ENCODE peak calls at places on chromosomes 12 and 14, in seven cellular contexts. One of them, this sample, is unnamed. For H3K9me3, the result is how much of the 10 kb centered on the place peaks cover.

GRCh38 chr14:55867726-55868125 is 250.5 kb upstream of the PELI2 start:
- DNase-seq in Panc1: no peak
- DNase-seq in uterus: no peak
- DNase-seq in mammary epithelial cell: no peak
- DNase-seq in heart right ventricle: no peak
- DNase-seq in A549: no peak
- DNase-seq in aorta: no peak
- DNase-seq in this sample: peak

GRCh38 chr12:113185180-113186032 is at the start of the genes DDX54 and RITA1:
- DNase-seq in Panc1: no peak
- DNase-seq in uterus: peak
- DNase-seq in mammary epithelial cell: peak
- DNase-seq in heart right ventricle: peak
- DNase-seq in A549: peak
- DNase-seq in aorta: peak
- DNase-seq in this sample: peak

GRCh38 chr12:93351726-93352125 is 26.0 kb upstream of the NUDT4 start:
- DNase-seq in Panc1: no peak
- DNase-seq in uterus: no peak
- DNase-seq in mammary epithelial cell: no peak
- DNase-seq in heart right ventricle: no peak
- DNase-seq in A549: no peak
- DNase-seq in aorta: no peak
- DNase-seq in this sample: no peak

GRCh38 chr14:53836546-53836945 is 120.1 kb downstream of the BMP4 start:
- DNase-seq in Panc1: no peak
- DNase-seq in uterus: no peak
- DNase-seq in mammary epithelial cell: no peak
- DNase-seq in heart right ventricle: no peak
- DNase-seq in A549: no peak
- DNase-seq in aorta: no peak
- DNase-seq in this sample: no peak

GRCh38 chr14:101707863-101708620 is 53.5 kb upstream of the PPP2R5C start:
- DNase-seq in Panc1: no peak
- DNase-seq in uterus: no peak
- DNase-seq in mammary epithelial cell: no peak
- DNase-seq in heart right ventricle: no peak
- DNase-seq in A549: no peak
- DNase-seq in aorta: peak
- DNase-seq in this sample: no peak

GRCh38 chr14:56153271-56153670 is 35.1 kb downstream of the PELI2 start:
- DNase-seq in Panc1: no peak
- DNase-seq in uterus: no peak
- DNase-seq in mammary epithelial cell: no peak
- DNase-seq in heart right ventricle: no peak
- DNase-seq in A549: no peak
- DNase-seq in aorta: no peak
- DNase-seq in this sample: no peak

GRCh38 chr12:121237415-121237814 is 27.5 kb downstream of the P2RX4 start:
- DNase-seq in Panc1: no peak
- DNase-seq in uterus: no peak
- DNase-seq in mammary epithelial cell: no peak
- DNase-seq in heart right ventricle: no peak
- DNase-seq in A549: no peak
- DNase-seq in aorta: no peak
- DNase-seq in this sample: no peak

GRCh38 chr12:69648476-69648875 is 37.8 kb upstream of the LRRC10 start:
- DNase-seq in Panc1: no peak
- DNase-seq in uterus: no peak
- DNase-seq in mammary epithelial cell: peak
- DNase-seq in heart right ventricle: no peak
- DNase-seq in A549: no peak
- DNase-seq in aorta: no peak
- DNase-seq in this sample: peak

GRCh38 chr12:22856120-22856699 is 231.2 kb downstream of the ETNK1 start:
- DNase-seq in Panc1: peak
- DNase-seq in uterus: no peak
- DNase-seq in mammary epithelial cell: peak
- DNase-seq in heart right ventricle: no peak
- DNase-seq in A549: peak
- DNase-seq in aorta: no peak
- DNase-seq in this sample: no peak

GRCh38 chr14:55332654-55333570 is 61.7 kb downstream of the FBXO34 start:
- DNase-seq in Panc1: no peak
- DNase-seq in uterus: no peak
- DNase-seq in mammary epithelial cell: no peak
- DNase-seq in heart right ventricle: no peak
- DNase-seq in A549: no peak
- DNase-seq in aorta: no peak
- DNase-seq in this sample: no peak

GRCh38 chr14:58969951-58970751 is 218.3 kb upstream of the DAAM1 start:
- DNase-seq in Panc1: no peak
- DNase-seq in uterus: no peak
- DNase-seq in mammary epithelial cell: no peak
- DNase-seq in heart right ventricle: no peak
- DNase-seq in A549: no peak
- DNase-seq in aorta: no peak
- DNase-seq in this sample: peak

GRCh38 chr14:64294672-64295413 is 672 bp upstream of the ESR2 start:
- DNase-seq in Panc1: peak
- DNase-seq in uterus: peak
- DNase-seq in mammary epithelial cell: peak
- DNase-seq in heart right ventricle: peak
- DNase-seq in A549: peak
- DNase-seq in aorta: peak
- DNase-seq in this sample: peak

GRCh38 chr14:90017371-90017770 is 44.4 kb upstream of the KCNK13 start:
- DNase-seq in Panc1: no peak
- DNase-seq in uterus: no peak
- DNase-seq in mammary epithelial cell: no peak
- DNase-seq in heart right ventricle: no peak
- DNase-seq in A549: no peak
- DNase-seq in aorta: no peak
- DNase-seq in this sample: no peak
- H3K9me3 ChIP-seq in Panc1: under half
- H3K9me3 ChIP-seq in uterus: under half
- H3K9me3 ChIP-seq in mammary epithelial cell: under half
- H3K9me3 ChIP-seq in heart right ventricle: under half
- H3K9me3 ChIP-seq in A549: under half
- H3K9me3 ChIP-seq in aorta: under half
- H3K9me3 ChIP-seq in this sample: under half

GRCh38 chr12:14200598-14200997 is 164.9 kb upstream of the ATF7IP start:
- DNase-seq in Panc1: no peak
- DNase-seq in uterus: no peak
- DNase-seq in mammary epithelial cell: no peak
- DNase-seq in heart right ventricle: no peak
- DNase-seq in A549: no peak
- DNase-seq in aorta: no peak
- DNase-seq in this sample: no peak
- H3K9me3 ChIP-seq in Panc1: under half
- H3K9me3 ChIP-seq in uterus: under half
- H3K9me3 ChIP-seq in mammary epithelial cell: under half
- H3K9me3 ChIP-seq in heart right ventricle: under half
- H3K9me3 ChIP-seq in A549: under half
- H3K9me3 ChIP-seq in aorta: under half
- H3K9me3 ChIP-seq in this sample: under half

GRCh38 chr14:105924951-105925591 is 398.7 kb downstream of the TMEM121 start:
- DNase-seq in Panc1: no peak
- DNase-seq in uterus: no peak
- DNase-seq in mammary epithelial cell: no peak
- DNase-seq in heart right ventricle: no peak
- DNase-seq in A549: no peak
- DNase-seq in aorta: peak
- DNase-seq in this sample: no peak
- H3K9me3 ChIP-seq in Panc1: under half
- H3K9me3 ChIP-seq in uterus: under half
- H3K9me3 ChIP-seq in mammary epithelial cell: under half
- H3K9me3 ChIP-seq in heart right ventricle: under half
- H3K9me3 ChIP-seq in A549: under half
- H3K9me3 ChIP-seq in aorta: under half
- H3K9me3 ChIP-seq in this sample: half or more

GRCh38 chr14:85387181-85387580 is 142.8 kb upstream of the FLRT2 start:
- DNase-seq in Panc1: no peak
- DNase-seq in uterus: no peak
- DNase-seq in mammary epithelial cell: peak
- DNase-seq in heart right ventricle: no peak
- DNase-seq in A549: no peak
- DNase-seq in aorta: no peak
- DNase-seq in this sample: no peak
- H3K9me3 ChIP-seq in Panc1: under half
- H3K9me3 ChIP-seq in uterus: under half
- H3K9me3 ChIP-seq in mammary epithelial cell: under half
- H3K9me3 ChIP-seq in heart right ventricle: under half
- H3K9me3 ChIP-seq in A549: under half
- H3K9me3 ChIP-seq in aorta: under half
- H3K9me3 ChIP-seq in this sample: under half

DNA sequence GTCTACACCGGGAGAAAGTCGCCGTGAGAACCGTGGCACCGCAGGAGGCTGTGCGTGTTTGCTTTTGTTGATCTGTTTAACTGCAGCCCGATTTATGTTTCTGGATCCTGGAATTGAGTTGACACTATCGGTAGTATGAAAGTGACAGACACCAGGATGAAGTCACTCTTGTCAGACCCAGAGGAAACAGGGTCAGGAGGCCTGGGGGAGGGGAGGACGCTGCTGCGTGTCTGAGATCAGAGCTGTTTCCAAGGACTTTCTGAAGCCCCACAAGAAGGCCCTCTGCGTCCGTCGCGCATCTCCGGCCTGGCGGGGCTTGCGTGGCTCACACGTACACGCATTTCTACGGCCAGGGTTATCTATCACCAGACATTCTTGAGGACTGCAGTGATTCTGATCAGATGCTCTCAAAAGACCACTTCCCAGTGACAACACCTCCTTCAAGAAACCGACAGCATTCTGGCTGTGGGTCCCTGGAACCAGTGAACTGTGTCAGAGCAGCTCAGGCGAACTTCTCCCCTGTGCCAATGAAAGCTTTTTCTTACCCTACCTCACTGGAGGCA is 263.4 kb downstream of the ADGRD1 start:
- DNase-seq in Panc1: no peak
- DNase-seq in uterus: no peak
- DNase-seq in mammary epithelial cell: no peak
- DNase-seq in heart right ventricle: peak
- DNase-seq in A549: no peak
- DNase-seq in aorta: no peak
- DNase-seq in this sample: no peak
- H3K9me3 ChIP-seq in Panc1: under half
- H3K9me3 ChIP-seq in uterus: under half
- H3K9me3 ChIP-seq in mammary epithelial cell: under half
- H3K9me3 ChIP-seq in heart right ventricle: under half
- H3K9me3 ChIP-seq in A549: under half
- H3K9me3 ChIP-seq in aorta: under half
- H3K9me3 ChIP-seq in this sample: under half

DNA sequence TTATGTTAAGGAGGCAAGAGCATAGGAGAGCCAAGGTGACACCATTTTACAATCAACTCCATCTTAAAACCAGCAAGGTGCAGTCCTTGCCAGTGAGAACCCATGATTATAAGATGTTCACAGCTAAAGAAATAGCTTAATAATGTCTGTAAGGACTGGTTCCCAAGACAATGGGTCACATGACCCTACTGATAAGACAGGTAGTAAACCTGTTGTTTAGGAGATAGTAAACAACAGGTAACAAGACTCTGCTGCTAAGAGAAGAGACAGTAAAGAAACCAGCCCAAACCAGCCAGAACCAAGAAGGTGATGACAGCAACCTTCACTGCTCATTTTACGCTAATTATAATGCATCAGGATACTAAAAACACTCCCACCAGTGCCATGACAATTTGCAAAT is 23.2 kb upstream of the BCAT1 start:
- DNase-seq in Panc1: no peak
- DNase-seq in uterus: no peak
- DNase-seq in mammary epithelial cell: no peak
- DNase-seq in heart right ventricle: no peak
- DNase-seq in A549: no peak
- DNase-seq in aorta: no peak
- DNase-seq in this sample: no peak
- H3K9me3 ChIP-seq in Panc1: under half
- H3K9me3 ChIP-seq in uterus: under half
- H3K9me3 ChIP-seq in mammary epithelial cell: under half
- H3K9me3 ChIP-seq in heart right ventricle: under half
- H3K9me3 ChIP-seq in A549: under half
- H3K9me3 ChIP-seq in aorta: under half
- H3K9me3 ChIP-seq in this sample: under half

GRCh38 chr14:79602023-79602422 is 609.3 kb downstream of the DIO2 start:
- DNase-seq in Panc1: no peak
- DNase-seq in uterus: no peak
- DNase-seq in mammary epithelial cell: no peak
- DNase-seq in heart right ventricle: no peak
- DNase-seq in A549: no peak
- DNase-seq in aorta: no peak
- DNase-seq in this sample: no peak
- H3K9me3 ChIP-seq in Panc1: under half
- H3K9me3 ChIP-seq in uterus: under half
- H3K9me3 ChIP-seq in mammary epithelial cell: under half
- H3K9me3 ChIP-seq in heart right ventricle: under half
- H3K9me3 ChIP-seq in A549: under half
- H3K9me3 ChIP-seq in aorta: under half
- H3K9me3 ChIP-seq in this sample: under half

GRCh38 chr12:13487326-13487725 is 290.8 kb downstream of the EMP1 start:
- DNase-seq in Panc1: no peak
- DNase-seq in uterus: no peak
- DNase-seq in mammary epithelial cell: no peak
- DNase-seq in heart right ventricle: no peak
- DNase-seq in A549: no peak
- DNase-seq in aorta: no peak
- DNase-seq in this sample: no peak
- H3K9me3 ChIP-seq in Panc1: under half
- H3K9me3 ChIP-seq in uterus: under half
- H3K9me3 ChIP-seq in mammary epithelial cell: under half
- H3K9me3 ChIP-seq in heart right ventricle: under half
- H3K9me3 ChIP-seq in A549: under half
- H3K9me3 ChIP-seq in aorta: under half
- H3K9me3 ChIP-seq in this sample: under half

This sample was measured in trophoblast cell.